ENCODE peak calls at places on chromosomes 13 and 19, in ten cellular contexts. X is SK-N-SH, L is breast epithelium, U is GM12878, T is sigmoid colon, R is HCT116, K is SK-N-MC, Y is stomach, D is GM12891, J is transverse colon. Q is an unnamed sample.

GRCh38 chr19:38042132-38042531 is 135.1 kb downstream of the SIPA1L3 start:
- DNase-seq in X (no peak), L (no peak), U (no peak), T (no peak), R (no peak), K (no peak), Y (no peak), D (no peak), J (no peak), Q (no peak)

GRCh38 chr19:57324992-57325391 is 4.7 kb downstream of the ZNF543 start:
- DNase-seq in X (no peak), L (no peak), U (no peak), T (no peak), R (no peak), K (no peak), Y (no peak), D (no peak), J (no peak), Q (no peak)

GRCh38 chr19:18507021-18507726 is 14.7 kb downstream of the ELL start:
- DNase-seq in X (peak; percentile 57), L (no peak), U (no peak), T (no peak), R (no peak), K (no peak), Y (peak; percentile 74), D (no peak), J (peak; percentile 63), Q (no peak)

GRCh38 chr19:50238043-50238442 is 34.6 kb downstream of the MYH14 start:
- DNase-seq in X (no peak), L (no peak), U (no peak), T (no peak), R (no peak), K (no peak), Y (no peak), D (no peak), J (no peak), Q (no peak)

GRCh38 chr13:33677215-33677614 is 140.7 kb upstream of the RFC3 start:
- DNase-seq in X (no peak), L (no peak), U (no peak), T (no peak), R (no peak), K (no peak), Y (no peak), D (no peak), J (no peak), Q (no peak)

GRCh38 chr19:11423804-11424318 is 4.7 kb upstream of the RGL3 start:
- DNase-seq in X (peak; percentile 33), L (no peak), U (no peak), T (no peak), R (no peak), K (no peak), Y (no peak), D (no peak), J (no peak), Q (peak; percentile 27)

GRCh38 chr13:101514695-101515275 is 62.3 kb downstream of the ITGBL1 start:
- DNase-seq in X (peak; percentile 17), L (no peak), U (no peak), T (no peak), R (peak; percentile 8), K (peak; percentile 80), Y (no peak), D (no peak), J (no peak), Q (peak; percentile 76)

GRCh38 chr13:94620286-94620896 is 18.7 kb downstream of the GPR180 start:
- DNase-seq in X (peak; percentile 49), L (no peak), U (no peak), T (no peak), R (peak; percentile 15), K (no peak), Y (no peak), D (no peak), J (no peak), Q (peak; percentile 73)

DNA sequence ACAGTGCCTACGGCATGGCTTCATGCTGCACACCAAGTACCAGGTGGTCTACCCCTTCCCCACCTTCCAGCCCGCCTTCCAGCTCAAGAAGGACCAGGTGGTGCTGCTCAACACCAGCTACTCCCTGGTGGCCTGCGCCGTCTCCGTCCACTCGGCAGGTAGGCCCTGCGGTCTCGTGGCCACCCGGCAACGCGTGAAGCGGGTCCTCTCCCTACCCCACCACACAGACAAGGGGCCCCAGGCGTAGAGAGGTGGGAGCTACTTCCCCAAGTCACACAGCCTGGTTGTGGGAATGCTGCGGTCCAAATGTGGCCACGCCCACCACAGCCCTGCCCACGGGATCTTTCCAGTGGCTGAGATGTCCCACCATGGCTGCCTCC is 4.0 kb downstream of the DCAF15 start:
- DNase-seq in X (no peak), L (no peak), U (no peak), T (no peak), R (no peak), K (no peak), Y (no peak), D (no peak), J (no peak), Q (no peak)
- TF ChIP-seq POLR2AphosphoS5 in X (no peak), L (no peak), U (no peak), T (no peak), R (no peak), K (no peak), Y (no peak), D (no peak), J (no peak), Q (no peak)

GRCh38 chr19:1855828-1856255 is 7.5 kb downstream of the KLF16 start:
- DNase-seq in X (no peak), L (no peak), U (no peak), T (no peak), R (no peak), K (no peak), Y (no peak), D (no peak), J (no peak), Q (no peak)

GRCh38 chr19:1856345-1856697 is 7.1 kb downstream of the KLF16 start:
- DNase-seq in X (no peak), L (no peak), U (no peak), T (no peak), R (no peak), K (no peak), Y (no peak), D (no peak), J (no peak), Q (no peak)

GRCh38 chr19:1854542-1855039 is 6.3 kb upstream of the REXO1 start:
- DNase-seq in X (no peak), L (no peak), U (no peak), T (peak; percentile 69), R (no peak), K (no peak), Y (no peak), D (no peak), J (peak; percentile 36), Q (peak; percentile 56)

GRCh38 chr19:1854032-1854541 is 5.8 kb upstream of the REXO1 start:
- DNase-seq in X (no peak), L (no peak), U (no peak), T (peak; percentile 63), R (no peak), K (no peak), Y (no peak), D (no peak), J (no peak), Q (no peak)

DNA sequence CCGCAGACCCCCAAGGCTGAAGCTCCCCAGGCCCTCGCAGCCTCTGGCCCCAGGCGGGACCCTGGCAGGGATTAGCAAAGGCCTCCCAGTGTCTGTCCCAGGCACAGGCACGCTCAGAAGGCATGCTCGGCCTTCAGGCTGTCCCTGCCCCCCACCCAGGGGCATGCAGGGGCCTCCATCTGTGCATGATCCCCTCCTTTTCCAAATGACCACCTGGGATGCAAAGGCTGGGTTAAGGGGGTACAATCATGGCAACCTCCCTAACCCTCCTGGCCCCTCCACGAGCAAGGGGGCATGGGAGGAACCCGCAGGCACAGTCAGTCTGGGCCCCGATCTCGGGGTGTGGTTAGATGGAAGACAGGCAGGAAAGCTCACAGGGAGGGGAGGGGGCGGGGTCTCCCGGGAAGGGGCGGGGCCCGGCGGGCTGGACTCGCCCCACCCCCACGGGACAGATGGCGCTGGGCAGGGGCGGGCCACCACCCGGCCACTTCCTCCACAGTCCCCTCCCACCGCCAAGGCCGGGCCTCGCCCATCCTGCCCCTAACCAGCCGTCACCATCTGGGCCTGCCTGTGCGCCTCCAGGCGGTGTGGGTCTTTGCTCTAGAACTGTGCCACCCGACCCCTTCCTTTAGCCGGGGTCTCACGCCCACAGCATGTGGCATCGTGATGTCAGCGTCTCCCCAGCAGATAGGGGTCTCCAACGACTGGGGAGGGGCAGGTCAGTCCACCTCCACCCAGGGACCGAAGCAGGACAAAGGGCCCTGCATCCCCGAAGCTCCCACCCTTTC is 7.0 kb upstream of the REXO1 start:
- DNase-seq in X (peak; percentile 99), L (peak; percentile 88), U (peak; percentile 59), T (peak; percentile 94), R (peak; percentile 64), K (no peak), Y (peak; percentile 94), D (peak; percentile 78), J (peak; percentile 96), Q (peak; percentile 97)
- TF ChIP-seq POLR2AphosphoS5 in X (no peak), L (no peak), U (no peak), T (peak; percentile 57), R (peak; percentile 29), K (peak; percentile 33), Y (peak; percentile 9), D (no peak), J (peak; percentile 96), Q (peak; percentile 64)

DNA sequence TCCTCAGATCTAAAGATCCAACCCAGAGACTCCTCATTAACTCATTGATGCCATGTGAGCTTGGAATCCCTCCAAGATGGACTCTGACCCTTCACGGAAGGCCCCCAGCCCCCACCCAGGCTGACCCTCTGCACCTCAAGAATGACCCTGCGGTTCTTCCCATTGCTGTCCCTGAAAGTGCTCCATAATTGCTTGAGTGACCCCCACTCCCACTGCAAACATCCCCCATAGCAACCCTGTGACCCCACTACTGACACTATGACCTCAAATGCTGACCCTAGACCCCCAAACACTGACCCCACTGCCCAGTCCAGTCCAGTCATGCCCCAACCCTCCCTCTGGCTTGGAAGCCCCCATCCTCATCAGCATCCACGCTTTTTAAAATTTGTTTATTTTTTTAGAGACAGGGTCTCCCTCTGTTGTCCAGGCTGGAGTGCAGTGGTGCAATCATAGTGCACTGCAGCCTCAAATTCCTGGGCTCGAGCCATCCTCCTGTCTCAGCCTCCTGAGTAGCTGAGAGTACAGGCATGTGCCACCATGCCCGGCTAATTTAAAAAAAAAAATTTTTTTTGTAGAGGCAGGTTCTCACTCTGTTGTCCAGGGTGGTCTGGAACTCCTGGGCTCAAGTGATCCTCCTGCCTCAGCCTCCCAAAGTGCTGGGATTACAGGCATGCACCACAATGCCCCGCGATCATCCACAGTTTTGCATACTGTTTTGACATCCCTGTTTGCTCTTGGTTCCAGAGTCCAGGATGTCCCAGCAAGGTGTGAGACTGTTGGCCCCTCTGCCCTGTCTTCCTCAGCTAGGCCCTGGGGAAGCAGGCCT is 855 bp downstream of the LYL1 start:
- DNase-seq in X (no peak), L (no peak), U (no peak), T (no peak), R (no peak), K (no peak), Y (no peak), D (no peak), J (no peak), Q (no peak)
- TF ChIP-seq POLR2AphosphoS5 in X (no peak), L (no peak), U (no peak), T (no peak), R (no peak), K (no peak), Y (no peak), D (no peak), J (no peak), Q (no peak)

DNA sequence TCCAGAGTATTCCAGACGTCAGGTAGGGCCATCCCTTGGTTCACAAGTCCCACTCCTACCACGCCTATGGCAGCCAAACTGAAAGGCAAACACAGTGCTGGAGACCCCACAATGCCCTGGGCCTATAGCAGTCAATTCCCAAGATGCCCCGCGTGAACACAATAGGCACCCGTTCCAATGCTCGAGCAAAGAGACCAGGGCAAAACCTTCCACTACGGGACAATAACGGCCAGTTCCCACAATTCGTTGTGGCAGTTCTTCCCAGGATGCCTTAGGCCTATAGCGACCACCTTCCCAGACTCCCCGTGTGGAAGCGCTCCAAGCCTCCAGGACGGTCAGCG is 538 bp downstream of the ZNF428 start:
- DNase-seq in X (peak; percentile 82), L (no peak), U (peak; percentile 30), T (no peak), R (no peak), K (no peak), Y (no peak), D (peak; percentile 68), J (no peak), Q (no peak)
- TF ChIP-seq POLR2AphosphoS5 in X (no peak), L (no peak), U (no peak), T (no peak), R (no peak), K (no peak), Y (no peak), D (no peak), J (no peak), Q (peak; percentile 35)

Q was measured in GM23338.